ENCODE peak calls at places on chromosomes 2 and 18, in four cellular contexts. Z is tibial nerve, H is right atrium auricular region, J is fibroblast of villous mesenchyme. N is an unnamed sample.

GRCh38 chr2:11661891-11662435 is 8.0 kb downstream of the NTSR2 start:
- DNase-seq in Z (no peak), H (no peak), J (no peak), N (no peak)

GRCh38 chr2:2561346-2562095 is 230.4 kb upstream of the MYT1L start:
- DNase-seq in Z (no peak), H (no peak), J (no peak), N (no peak)

GRCh38 chr2:70964596-70965386 is 13.6 kb upstream of the ANKRD53 start:
- DNase-seq in Z (peak; percentile 46), H (peak; percentile 73), J (peak; percentile 68), N (peak; percentile 70)

GRCh38 chr18:24514439-24514838 is 54.0 kb downstream of the HRH4 start:
- DNase-seq in Z (no peak), H (no peak), J (peak; percentile 33), N (peak; percentile 44)

GRCh38 chr2:205361272-205361671 is 321.0 kb upstream of the NRP2 start:
- DNase-seq in Z (no peak), H (no peak), J (no peak), N (no peak)

GRCh38 chr2:72990695-72991438 is 73.5 kb downstream of the EMX1 start:
- DNase-seq in Z (peak; percentile 3), H (peak; percentile 21), J (no peak), N (no peak)

GRCh38 chr18:70291295-70291574 is 2.4 kb downstream of the SOCS6 start:
- DNase-seq in Z (no peak), H (no peak), J (no peak), N (no peak)

GRCh38 chr2:45008296-45009129 is 739 bp downstream of the SIX2 start:
- DNase-seq in Z (no peak), H (no peak), J (no peak), N (peak; percentile 39)

GRCh38 chr2:197097578-197098366 is 171.3 kb upstream of the PGAP1 start:
- DNase-seq in Z (no peak), H (peak; percentile 84), J (peak; percentile 76), N (peak; percentile 99)

GRCh38 chr2:168790226-168790902 is 12.1 kb upstream of the NOSTRIN start:
- DNase-seq in Z (no peak), H (no peak), J (no peak), N (no peak)

GRCh38 chr2:212669761-212670160 is 131.2 kb upstream of the ERBB4 start:
- DNase-seq in Z (no peak), H (no peak), J (no peak), N (no peak)

GRCh38 chr2:237511885-237512405 is 24.9 kb downstream of the MLPH start:
- DNase-seq in Z (no peak), H (no peak), J (no peak), N (no peak)

GRCh38 chr2:28355521-28356094 is 37.0 kb upstream of the FOSL2 start:
- DNase-seq in Z (peak; percentile 42), H (no peak), J (peak; percentile 67), N (no peak)

GRCh38 chr18:25262920-25263319 is 89.0 kb downstream of the ZNF521 start:
- DNase-seq in Z (no peak), H (no peak), J (no peak), N (no peak)

GRCh38 chr2:201972621-201973255 is 60.9 kb upstream of the FZD7 start:
- DNase-seq in Z (no peak), H (no peak), J (no peak), N (no peak)

GRCh38 chr2:144493027-144493809 is 26.7 kb downstream of the ZEB2 start:
- DNase-seq in Z (no peak), H (no peak), J (no peak), N (no peak)

GRCh38 chr2:99442837-99443236 is 47.0 kb downstream of the REV1 start:
- DNase-seq in Z (no peak), H (no peak), J (no peak), N (peak; percentile 65)

GRCh38 chr2:59195851-59196250 is 954.7 kb upstream of the FANCL start:
- DNase-seq in Z (no peak), H (no peak), J (no peak), N (peak; percentile 56)

GRCh38 chr2:219777388-219777787 is 150.0 kb downstream of the SLC4A3 start:
- DNase-seq in Z (no peak), H (no peak), J (no peak), N (no peak)

GRCh38 chr18:46332956-46333355 is 228.8 kb downstream of the HAUS1 start:
- DNase-seq in Z (no peak), H (no peak), J (no peak), N (no peak)

GRCh38 chr2:40097691-40098376 is 318.8 kb upstream of the THUMPD2 start:
- DNase-seq in Z (no peak), H (no peak), J (peak; percentile 79), N (peak; percentile 84)

GRCh38 chr2:23268467-23269263 is 116.3 kb upstream of the KLHL29 start:
- DNase-seq in Z (no peak), H (no peak), J (no peak), N (no peak)

GRCh38 chr2:209771474-209772292 is at the start of gene UNC80:
- DNase-seq in Z (no peak), H (no peak), J (peak; percentile 41), N (peak; percentile 69)
- H3K4me3 ChIP-seq in Z (peak within 1 kb of the TSS; percentile 7), H (no peak within 1 kb of the TSS), J (peak within 1 kb of the TSS; percentile 5), N (peak within 1 kb of the TSS; percentile 44)

DNA sequence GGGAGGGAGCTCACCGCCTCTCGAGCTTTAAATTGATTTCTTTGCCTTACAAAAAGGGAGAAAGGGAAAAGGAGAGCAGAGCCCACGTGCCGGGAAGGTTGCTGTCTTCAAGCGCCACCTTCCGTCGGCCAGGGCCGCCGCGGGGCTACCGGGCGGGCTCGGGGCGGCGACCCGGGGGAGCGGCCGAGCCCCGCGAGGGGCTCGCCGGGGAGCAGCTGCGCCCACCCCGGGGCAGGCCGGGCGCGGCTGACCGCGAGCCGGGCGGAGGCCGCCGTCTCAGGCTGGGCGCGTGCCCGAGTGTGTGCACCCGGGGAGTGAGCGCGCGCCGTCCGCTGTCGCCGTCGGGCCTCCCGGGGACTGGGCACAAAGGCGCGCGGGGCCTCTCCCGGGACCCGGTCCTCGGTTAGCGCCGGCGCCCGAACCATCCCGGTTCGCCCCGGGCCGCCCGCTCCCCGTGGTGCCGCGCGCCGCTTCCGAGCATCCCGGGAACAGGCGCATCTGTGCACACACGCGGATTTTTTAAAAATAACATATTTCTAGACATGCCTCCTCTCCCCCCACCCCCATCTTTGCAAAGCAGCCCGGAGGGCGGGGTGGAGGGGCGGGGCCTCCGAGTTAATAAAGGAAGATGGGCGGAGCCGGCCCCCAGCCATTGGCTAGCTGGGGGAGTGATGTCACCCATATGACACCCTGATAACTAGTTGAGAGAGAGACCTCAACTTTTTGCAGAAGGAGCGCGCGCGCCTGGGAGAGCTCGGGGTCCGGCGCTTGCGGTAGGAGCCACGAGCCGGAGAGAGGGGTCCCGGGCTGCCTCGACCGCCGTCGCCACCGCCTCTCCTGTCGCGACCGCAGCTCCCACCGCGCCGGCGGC is at the start of gene SOX11:
- DNase-seq in Z (no peak), H (no peak), J (peak; percentile 39), N (peak; percentile 94)
- TF ChIP-seq CTCF in Z (no peak), H (no peak), J (no peak), N (peak; percentile 48)

GRCh38 chr2:192809173-192809572 is 614.4 kb upstream of the TMEFF2 start:
- DNase-seq in Z (no peak), H (no peak), J (no peak), N (no peak)
- H3K4me3 ChIP-seq in Z (no peak overlapping the region), H (no peak overlapping the region), J (no peak overlapping the region), N (no peak overlapping the region)

DNA sequence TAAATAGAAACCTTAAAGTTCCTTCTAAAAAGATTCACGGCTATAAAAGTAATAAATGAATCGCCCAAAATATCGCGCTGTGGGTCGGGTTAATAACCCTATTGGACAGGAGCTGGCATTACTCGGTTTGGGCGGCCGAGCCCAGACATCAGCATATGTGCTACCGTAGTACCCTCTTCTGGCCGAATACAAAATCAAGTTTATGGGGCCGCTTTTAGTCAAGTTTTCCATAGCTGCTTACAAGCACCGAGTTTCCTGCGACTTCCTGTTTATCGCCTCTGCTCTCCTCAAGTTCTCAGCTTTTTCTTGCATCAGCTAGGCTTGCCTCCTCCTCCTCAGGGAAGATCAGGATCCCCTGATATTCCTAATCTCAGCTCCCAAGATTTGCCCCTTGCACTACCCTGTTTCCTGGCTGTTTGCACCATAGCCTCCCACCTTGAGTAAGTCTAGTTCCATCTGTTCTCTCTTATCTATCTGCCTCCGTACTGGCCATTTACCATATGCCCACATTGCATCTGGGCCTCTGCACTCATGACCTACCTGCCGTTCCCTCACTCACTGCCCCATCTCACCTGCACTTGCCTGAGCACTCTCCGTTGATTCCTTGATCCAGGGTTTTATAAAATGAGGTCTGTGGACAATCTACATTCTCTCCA is 56.1 kb downstream of the SLC35F5 start:
- DNase-seq in Z (no peak), H (no peak), J (peak; percentile 71), N (no peak)
- TF ChIP-seq CTCF in Z (no peak), H (no peak), J (no peak), N (no peak)

DNA sequence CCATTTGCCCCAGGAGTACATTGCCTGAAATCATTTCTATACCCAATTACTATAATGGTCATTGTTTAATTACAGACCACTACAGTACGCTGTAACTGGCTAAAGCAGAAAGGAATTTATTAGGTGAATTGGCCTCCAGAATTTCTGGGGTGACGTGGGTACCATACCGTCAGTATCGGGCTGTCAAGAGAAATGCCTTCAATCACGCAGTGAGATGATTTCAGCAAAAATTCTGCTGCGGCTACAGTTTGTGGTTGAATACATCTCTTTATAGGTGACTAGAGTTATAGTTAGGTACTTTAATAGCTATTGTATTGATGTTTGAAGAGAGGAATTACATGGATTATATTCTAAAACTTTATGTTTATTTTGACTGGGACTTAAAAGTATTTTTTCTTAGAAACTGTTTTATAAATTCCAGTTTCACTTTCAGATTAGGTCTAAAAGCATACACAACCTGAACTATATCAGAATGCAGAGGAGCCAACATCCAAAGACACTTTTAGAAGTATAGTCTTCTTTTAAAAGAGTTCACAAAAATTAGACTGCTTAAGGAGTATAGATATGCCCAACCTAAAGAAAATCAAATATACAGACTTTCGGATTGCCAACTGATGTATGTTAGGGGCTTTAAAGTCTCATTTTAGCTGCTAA is 128.4 kb downstream of the TTC27 start:
- DNase-seq in Z (no peak), H (no peak), J (no peak), N (no peak)
- H3K4me3 ChIP-seq in Z (no peak overlapping the region), H (no peak overlapping the region), J (no peak overlapping the region), N (no peak overlapping the region)

DNA sequence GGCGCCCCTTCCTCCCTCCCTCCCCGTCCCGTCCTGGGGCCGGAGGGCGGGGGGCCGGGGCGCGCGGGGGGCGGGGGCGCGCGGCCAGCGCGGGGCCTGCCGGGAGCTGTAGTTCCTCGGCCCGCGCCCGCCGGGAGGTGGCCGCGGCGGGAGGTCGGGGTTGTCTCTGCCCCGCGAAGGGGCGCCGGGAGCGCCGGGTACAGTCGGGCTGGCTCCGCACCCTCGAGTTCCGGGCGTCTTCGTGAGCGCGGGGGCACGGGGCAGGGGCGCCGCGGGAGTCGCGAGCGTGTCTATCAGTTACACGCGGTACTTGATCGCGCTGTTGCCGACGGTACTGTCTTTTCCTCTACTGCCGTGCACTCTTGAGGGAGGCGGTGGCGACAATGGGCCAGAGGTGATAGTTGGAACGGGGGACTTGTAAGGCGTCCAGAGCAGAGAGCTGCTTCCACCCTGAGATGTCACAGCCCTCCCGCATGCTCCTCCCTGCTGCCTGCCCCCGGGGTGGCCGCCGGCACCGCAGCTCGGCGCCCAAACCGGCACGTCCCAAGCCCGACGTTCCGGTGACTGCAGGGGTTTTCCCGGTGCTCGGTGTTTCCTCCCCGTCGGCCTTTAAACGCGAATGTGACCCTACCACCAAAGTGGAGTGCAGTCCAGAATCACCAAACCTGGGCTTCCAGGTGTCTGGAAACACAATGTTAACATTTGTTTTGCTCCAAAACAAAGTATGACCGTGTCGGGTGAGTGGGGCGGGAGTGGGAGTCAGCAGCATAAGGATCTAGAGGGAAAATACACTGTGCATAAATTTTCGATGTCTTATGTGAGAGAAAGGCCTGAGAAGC is at the start of gene PRKD3:
- DNase-seq in Z (peak; percentile 30), H (peak; percentile 66), J (peak; percentile 48), N (peak; percentile 53)
- TF ChIP-seq CTCF in Z (no peak), H (no peak), J (no peak), N (no peak)